ENCODE peak calls at places on chromosomes 12 and 14, in seven cellular contexts. One of them, this sample, is unnamed.

GRCh38 chr12:26919216-26919555 is 18.6 kb downstream of the INTS13 start:
- DNase-seq in hippocampal formation: no peak
- DNase-seq in fibroblast of the conjunctiva: no peak
- DNase-seq in stimulated activated CD8-positive, alpha-beta memory T cell treated with anti-CD3 and anti-CD28 coated beads, Interleukin-15, amount 100 ng/mL, for 1 hour: no peak
- DNase-seq in A549: no peak
- DNase-seq in RPMI7951: no peak
- DNase-seq in Peyer's patch: no peak
- DNase-seq in this sample: no peak

GRCh38 chr14:105864116-105864515 is 337.7 kb downstream of the TMEM121 start:
- DNase-seq in Peyer's patch: no peak
- DNase-seq in RPMI7951: no peak
- DNase-seq in A549: no peak
- DNase-seq in hippocampal formation: no peak
- DNase-seq in fibroblast of the conjunctiva: no peak
- DNase-seq in stimulated activated CD8-positive, alpha-beta memory T cell treated with anti-CD3 and anti-CD28 coated beads, Interleukin-15, amount 100 ng/mL, for 1 hour: no peak
- DNase-seq in this sample: no peak

GRCh38 chr12:28278499-28278898 is 88.2 kb downstream of the CCDC91 start:
- DNase-seq in fibroblast of the conjunctiva: no peak
- DNase-seq in A549: no peak
- DNase-seq in stimulated activated CD8-positive, alpha-beta memory T cell treated with anti-CD3 and anti-CD28 coated beads, Interleukin-15, amount 100 ng/mL, for 1 hour: no peak
- DNase-seq in Peyer's patch: no peak
- DNase-seq in hippocampal formation: no peak
- DNase-seq in RPMI7951: no peak
- DNase-seq in this sample: no peak

GRCh38 chr12:38744056-38744455 is 161.3 kb downstream of the CPNE8 start:
- DNase-seq in A549: no peak
- DNase-seq in fibroblast of the conjunctiva: no peak
- DNase-seq in RPMI7951: no peak
- DNase-seq in stimulated activated CD8-positive, alpha-beta memory T cell treated with anti-CD3 and anti-CD28 coated beads, Interleukin-15, amount 100 ng/mL, for 1 hour: no peak
- DNase-seq in hippocampal formation: no peak
- DNase-seq in Peyer's patch: no peak
- DNase-seq in this sample: no peak

GRCh38 chr12:98847242-98847641 is 202.2 kb downstream of the APAF1 start:
- DNase-seq in hippocampal formation: no peak
- DNase-seq in fibroblast of the conjunctiva: no peak
- DNase-seq in A549: no peak
- DNase-seq in RPMI7951: no peak
- DNase-seq in stimulated activated CD8-positive, alpha-beta memory T cell treated with anti-CD3 and anti-CD28 coated beads, Interleukin-15, amount 100 ng/mL, for 1 hour: no peak
- DNase-seq in Peyer's patch: no peak
- DNase-seq in this sample: no peak

GRCh38 chr12:13880613-13881012 is 100.8 kb downstream of the GRIN2B start:
- DNase-seq in RPMI7951: no peak
- DNase-seq in hippocampal formation: no peak
- DNase-seq in fibroblast of the conjunctiva: no peak
- DNase-seq in stimulated activated CD8-positive, alpha-beta memory T cell treated with anti-CD3 and anti-CD28 coated beads, Interleukin-15, amount 100 ng/mL, for 1 hour: no peak
- DNase-seq in A549: no peak
- DNase-seq in Peyer's patch: no peak
- DNase-seq in this sample: no peak

GRCh38 chr14:95547272-95547625 is 12.4 kb downstream of the GLRX5 start:
- DNase-seq in stimulated activated CD8-positive, alpha-beta memory T cell treated with anti-CD3 and anti-CD28 coated beads, Interleukin-15, amount 100 ng/mL, for 1 hour: no peak
- DNase-seq in hippocampal formation: no peak
- DNase-seq in A549: no peak
- DNase-seq in RPMI7951: no peak
- DNase-seq in Peyer's patch: no peak
- DNase-seq in fibroblast of the conjunctiva: no peak
- DNase-seq in this sample: no peak

GRCh38 chr12:90999946-91000345 is 4.8 kb downstream of the EPYC start:
- DNase-seq in stimulated activated CD8-positive, alpha-beta memory T cell treated with anti-CD3 and anti-CD28 coated beads, Interleukin-15, amount 100 ng/mL, for 1 hour: no peak
- DNase-seq in RPMI7951: no peak
- DNase-seq in fibroblast of the conjunctiva: no peak
- DNase-seq in hippocampal formation: no peak
- DNase-seq in Peyer's patch: no peak
- DNase-seq in A549: no peak
- DNase-seq in this sample: no peak